ENCODE peak calls at places on chromosomes 3 and 15, in eight cellular contexts. N is right atrium auricular region, X is uterus, A is HFF-Myc, P is body of pancreas, K is bronchial epithelial cell, F is kidney epithelial cell, T is astrocyte of the spinal cord. W is an unnamed sample.

GRCh38 chr3:150038830-150039229 is 68.1 kb upstream of the PFN2 start:
- DNase-seq in K (no peak), N (no peak), T (no peak), P (peak; percentile 65), F (no peak), A (no peak), X (no peak), W (no peak)

GRCh38 chr3:17655743-17656142 is 86.7 kb downstream of the TBC1D5 start:
- DNase-seq in N (no peak), A (no peak), F (no peak), T (no peak), K (no peak), X (no peak), P (no peak), W (no peak)

GRCh38 chr3:142445816-142446254 is 2.0 kb downstream of the XRN1 start:
- DNase-seq in N (no peak), P (no peak), K (no peak), T (peak; percentile 48), F (no peak), A (no peak), X (no peak), W (peak; percentile 23)

GRCh38 chr3:146539315-146539714 is 5.1 kb downstream of the PLSCR1 start:
- DNase-seq in P (no peak), X (no peak), T (no peak), K (no peak), N (no peak), A (no peak), F (no peak), W (no peak)

GRCh38 chr3:140384028-140384771 is 293.7 kb upstream of the TRIM42 start:
- DNase-seq in T (no peak), N (no peak), X (no peak), K (no peak), P (peak; percentile 20), F (no peak), A (no peak), W (no peak)

GRCh38 chr3:9251055-9251786 is 1.8 kb upstream of the SRGAP3 start:
- DNase-seq in X (no peak), F (no peak), P (no peak), K (peak; percentile 32), N (no peak), A (no peak), T (no peak), W (no peak)

GRCh38 chr15:90585863-90586262 is 56.1 kb downstream of the CRTC3 start:
- DNase-seq in P (no peak), K (no peak), T (no peak), X (no peak), F (no peak), N (no peak), A (no peak), W (peak; percentile 33)

GRCh38 chr3:159451067-159451466 is 537.6 kb upstream of the IL12A start:
- DNase-seq in N (no peak), T (no peak), F (no peak), K (peak; percentile 62), A (no peak), P (no peak), X (no peak), W (no peak)

GRCh38 chr3:48088749-48089466 is 72.7 kb upstream of the MAP4 start:
- DNase-seq in T (peak; percentile 99), P (peak; percentile 97), A (peak; percentile 74), F (peak; percentile 85), N (peak; percentile 97), X (peak; percentile 97), K (peak; percentile 89), W (peak; percentile 82)

GRCh38 chr3:19937459-19938362 is 3.7 kb upstream of the EFHB start:
- DNase-seq in N (no peak), X (no peak), T (peak; percentile 32), K (peak; percentile 34), P (no peak), F (no peak), A (no peak), W (no peak)

GRCh38 chr3:147397911-147398809 is 8.2 kb downstream of the ZIC4 start:
- DNase-seq in P (no peak), F (no peak), K (no peak), X (no peak), T (peak; percentile 68), N (no peak), A (no peak), W (no peak)

GRCh38 chr3:100720423-100720822 is 11.1 kb downstream of the TFG start:
- DNase-seq in P (no peak), N (no peak), F (no peak), A (no peak), K (no peak), X (no peak), T (no peak), W (no peak)

GRCh38 chr3:112005091-112005672 is 6.5 kb downstream of the TAGLN3 start:
- DNase-seq in X (no peak), P (no peak), N (no peak), F (no peak), T (no peak), K (peak; percentile 80), A (no peak), W (no peak)

GRCh38 chr3:58383476-58383875 is 50.2 kb downstream of the PDHB start:
- DNase-seq in A (no peak), F (peak; percentile 32), T (peak; percentile 83), N (no peak), K (peak; percentile 29), X (no peak), P (no peak), W (no peak)

GRCh38 chr15:51335538-51335961 is 2.8 kb downstream of the CYP19A1 start:
- DNase-seq in K (no peak), A (no peak), N (no peak), T (no peak), F (no peak), P (no peak), X (no peak), W (no peak)

GRCh38 chr3:160622263-160623045 is 54.5 kb upstream of the ARL14 start:
- DNase-seq in F (no peak), T (no peak), A (no peak), X (no peak), N (no peak), P (no peak), K (no peak), W (no peak)

GRCh38 chr3:150393745-150394144 is 14.4 kb upstream of the TSC22D2 start:
- DNase-seq in N (no peak), P (no peak), F (no peak), X (no peak), K (no peak), T (no peak), A (no peak), W (no peak)

GRCh38 chr15:84649706-84650105 is 4.4 kb downstream of the WDR73 start:
- DNase-seq in T (no peak), K (no peak), X (no peak), N (no peak), P (no peak), A (no peak), F (no peak), W (no peak)

GRCh38 chr3:110774496-110775265 is 296.9 kb upstream of the NECTIN3 start:
- DNase-seq in P (no peak), X (no peak), N (no peak), K (no peak), A (no peak), F (no peak), T (peak; percentile 64), W (no peak)

GRCh38 chr3:134095005-134095404 is 65.3 kb upstream of the SLCO2A1 start:
- DNase-seq in X (no peak), P (no peak), T (no peak), N (no peak), F (no peak), K (no peak), A (no peak), W (no peak)

GRCh38 chr3:134090031-134090430 is 60.3 kb upstream of the SLCO2A1 start:
- DNase-seq in P (no peak), F (no peak), X (no peak), T (no peak), N (no peak), K (peak; percentile 25), A (no peak), W (no peak)

GRCh38 chr3:134094491-134094890 is 64.8 kb upstream of the SLCO2A1 start:
- DNase-seq in K (no peak), T (no peak), P (no peak), X (no peak), N (no peak), F (no peak), A (no peak), W (no peak)

GRCh38 chr3:134093906-134094305 is 64.2 kb upstream of the SLCO2A1 start:
- DNase-seq in A (no peak), X (no peak), N (no peak), T (no peak), P (no peak), F (no peak), K (no peak), W (no peak)

GRCh38 chr3:134092231-134092701 is 62.5 kb upstream of the SLCO2A1 start:
- DNase-seq in A (no peak), T (no peak), K (no peak), F (no peak), P (no peak), N (no peak), X (no peak), W (no peak)
- H3K4me3 ChIP-seq in A (no peak overlapping the region), T (no peak overlapping the region), K (no peak overlapping the region), F (no peak overlapping the region), P (no peak overlapping the region), N (no peak overlapping the region), X (no peak overlapping the region), W (no peak overlapping the region)

DNA sequence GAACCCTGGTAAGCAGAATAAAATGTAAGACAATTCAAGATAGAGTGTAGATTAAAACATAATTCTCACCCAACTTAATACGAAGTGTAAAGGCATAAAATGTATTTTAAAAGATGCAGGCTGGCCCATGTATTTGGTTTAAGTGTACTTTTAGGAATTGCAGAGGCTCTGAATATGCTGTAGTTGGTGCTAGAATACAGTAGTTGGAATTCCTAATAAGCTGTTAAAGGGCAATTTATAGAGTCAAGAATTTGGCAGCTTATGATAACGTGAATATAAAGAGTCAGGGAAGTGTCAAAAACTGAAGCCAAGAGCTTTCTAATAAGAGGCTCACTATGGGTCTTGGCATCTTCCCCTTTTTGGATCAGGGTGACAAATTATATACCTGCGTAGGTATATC is 36.5 kb downstream of the ADAMTS9 start:
- DNase-seq in X (no peak), T (no peak), P (no peak), A (no peak), F (no peak), K (no peak), N (no peak), W (no peak)
- TF ChIP-seq CTCF in X (no peak), T (no peak), P (peak; percentile 15), A (no peak), F (no peak), K (no peak), N (no peak), W (no peak)

GRCh38 chr3:10321630-10322354 is 880 bp upstream of the SEC13 start:
- DNase-seq in P (no peak), K (no peak), A (no peak), N (no peak), F (no peak), X (no peak), T (no peak), W (no peak)
- H3K4me3 ChIP-seq in P (no peak overlapping the region), K (no peak overlapping the region), A (no peak overlapping the region), N (peak overlapping the region; percentile 93), F (no peak overlapping the region), X (no peak overlapping the region), T (no peak overlapping the region), W (no peak overlapping the region)

GRCh38 chr15:79310985-79311900 is at the start of gene TMED3:
- DNase-seq in P (peak; percentile 90), K (peak; percentile 71), F (peak; percentile 45), N (no peak), A (peak; percentile 70), T (peak; percentile 85), X (peak; percentile 73), W (peak; percentile 48)
- TF ChIP-seq CTCF in P (peak; percentile 32), K (peak; percentile 28), F (peak; percentile 19), N (no peak), A (peak; percentile 11), T (peak; percentile 15), X (no peak), W (no peak)